ENCODE peak calls at places on chromosomes 3 and 15, in six cellular contexts. P, L, X, N, B and R are unnamed samples. For H3K27me3, the result is how much of the 10 kb centered on the place peaks cover.

GRCh38 chr3:171001250-171001893 is 25.1 kb downstream of the SLC2A2 start:
- DNase-seq in P (no peak), L (no peak), X (no peak), N (no peak), B (no peak), R (no peak)

GRCh38 chr3:69558912-69559311 is 173.0 kb upstream of the FRMD4B start:
- DNase-seq in P (peak), L (no peak), X (no peak), N (no peak), B (no peak), R (no peak)

GRCh38 chr3:112811150-112811884 is 35.3 kb downstream of the CD200R1L start:
- DNase-seq in P (peak), L (peak), X (no peak), N (no peak), B (peak), R (no peak)

GRCh38 chr3:40109641-40110490 is 199.6 kb upstream of the EIF1B start:
- DNase-seq in P (no peak), L (no peak), X (peak), N (no peak), B (no peak), R (no peak)

GRCh38 chr3:50549226-50549625 is 18.3 kb downstream of the C3orf18 start:
- DNase-seq in P (no peak), L (no peak), X (no peak), N (no peak), B (no peak), R (no peak)

GRCh38 chr3:31230425-31230824 is 302.3 kb upstream of the STT3B start:
- DNase-seq in P (no peak), L (no peak), X (no peak), N (no peak), B (no peak), R (no peak)

GRCh38 chr3:159629329-159630084 is 359.1 kb upstream of the IL12A start:
- DNase-seq in P (no peak), L (no peak), X (no peak), N (peak), B (no peak), R (no peak)

GRCh38 chr15:63503739-63504246 is 600 bp upstream of the USP3 start:
- DNase-seq in P (peak), L (peak), X (no peak), N (peak), B (peak), R (peak)

GRCh38 chr3:124878561-124879394 is 8.4 kb downstream of the ITGB5 start:
- DNase-seq in P (peak), L (peak), X (no peak), N (peak), B (peak), R (peak)

GRCh38 chr15:74525946-74526345 is 15.1 kb upstream of the ARID3B start:
- DNase-seq in P (no peak), L (peak), X (no peak), N (peak), B (no peak), R (peak)

GRCh38 chr3:137134431-137134830 is 176.6 kb downstream of the IL20RB start:
- DNase-seq in P (no peak), L (no peak), X (no peak), N (no peak), B (no peak), R (no peak)

GRCh38 chr3:123322866-123323265 is 121.1 kb downstream of the SEC22A start:
- DNase-seq in P (no peak), L (no peak), X (no peak), N (peak), B (no peak), R (no peak)

GRCh38 chr15:31272558-31273257 is 53.9 kb upstream of the KLF13 start:
- DNase-seq in P (peak), L (no peak), X (no peak), N (peak), B (no peak), R (peak)

GRCh38 chr3:105688821-105689220 is 180.0 kb downstream of the CBLB start:
- DNase-seq in P (no peak), L (no peak), X (no peak), N (peak), B (no peak), R (peak)

GRCh38 chr3:42066516-42067181 is 24.5 kb upstream of the TRAK1 start:
- DNase-seq in P (no peak), L (peak), X (peak), N (peak), B (peak), R (no peak)

GRCh38 chr3:10771486-10772225 is 44.4 kb upstream of the SLC6A11 start:
- DNase-seq in P (peak), L (no peak), X (no peak), N (no peak), B (no peak), R (no peak)

GRCh38 chr15:101307048-101307896 is 12.2 kb upstream of the SNRPA1 start:
- DNase-seq in P (peak), L (no peak), X (no peak), N (peak), B (no peak), R (peak)

GRCh38 chr3:42023380-42023779 is 61.5 kb upstream of the ULK4 start:
- DNase-seq in P (peak), L (no peak), X (no peak), N (no peak), B (no peak), R (no peak)

GRCh38 chr3:180229113-180229512 is 192.4 kb upstream of the PEX5L start:
- DNase-seq in P (no peak), L (no peak), X (peak), N (no peak), B (no peak), R (no peak)

GRCh38 chr3:29683306-29683993 is 402.6 kb downstream of the RBMS3 start:
- DNase-seq in P (no peak), L (peak), X (no peak), N (peak), B (peak), R (no peak)

GRCh38 chr3:127915115-127915936 is at the start of gene KBTBD12:
- DNase-seq in P (no peak), L (no peak), X (peak), N (peak), B (no peak), R (no peak)

GRCh38 chr3:54185740-54186139 is 63.4 kb downstream of the CACNA2D3 start:
- DNase-seq in P (no peak), L (no peak), X (peak), N (no peak), B (no peak), R (no peak)

GRCh38 chr3:18126772-18127171 is 298.4 kb downstream of the SATB1 start:
- DNase-seq in P (no peak), L (no peak), X (no peak), N (no peak), B (no peak), R (no peak)

GRCh38 chr15:37788767-37789391 is 145.6 kb upstream of the TMCO5A start:
- DNase-seq in P (no peak), L (no peak), X (no peak), N (no peak), B (no peak), R (no peak)

GRCh38 chr3:182651461-182651860 is 141.8 kb upstream of the ATP11B start:
- DNase-seq in P (no peak), L (no peak), X (no peak), N (no peak), B (no peak), R (no peak)

GRCh38 chr3:109825971-109826810 is 488.8 kb upstream of the DPPA4 start:
- DNase-seq in P (no peak), L (no peak), X (no peak), N (no peak), B (no peak), R (no peak)

GRCh38 chr3:26087751-26088150 is 297.9 kb downstream of the OXSM start:
- DNase-seq in P (no peak), L (no peak), X (no peak), N (no peak), B (no peak), R (no peak)

GRCh38 chr15:64746356-64746755 is 29.0 kb downstream of the RBPMS2 start:
- DNase-seq in P (no peak), L (no peak), X (no peak), N (peak), B (no peak), R (no peak)

GRCh38 chr15:80852676-80853075 is 73.5 kb downstream of the CEMIP start:
- DNase-seq in P (no peak), L (no peak), X (no peak), N (no peak), B (no peak), R (no peak)

GRCh38 chr3:181613191-181613590 is 98.5 kb upstream of the SOX2 start:
- DNase-seq in P (no peak), L (no peak), X (no peak), N (no peak), B (no peak), R (no peak)
- H3K27me3 ChIP-seq in P (under half), L (under half), X (under half), N (under half), B (under half), R (under half)

DNA sequence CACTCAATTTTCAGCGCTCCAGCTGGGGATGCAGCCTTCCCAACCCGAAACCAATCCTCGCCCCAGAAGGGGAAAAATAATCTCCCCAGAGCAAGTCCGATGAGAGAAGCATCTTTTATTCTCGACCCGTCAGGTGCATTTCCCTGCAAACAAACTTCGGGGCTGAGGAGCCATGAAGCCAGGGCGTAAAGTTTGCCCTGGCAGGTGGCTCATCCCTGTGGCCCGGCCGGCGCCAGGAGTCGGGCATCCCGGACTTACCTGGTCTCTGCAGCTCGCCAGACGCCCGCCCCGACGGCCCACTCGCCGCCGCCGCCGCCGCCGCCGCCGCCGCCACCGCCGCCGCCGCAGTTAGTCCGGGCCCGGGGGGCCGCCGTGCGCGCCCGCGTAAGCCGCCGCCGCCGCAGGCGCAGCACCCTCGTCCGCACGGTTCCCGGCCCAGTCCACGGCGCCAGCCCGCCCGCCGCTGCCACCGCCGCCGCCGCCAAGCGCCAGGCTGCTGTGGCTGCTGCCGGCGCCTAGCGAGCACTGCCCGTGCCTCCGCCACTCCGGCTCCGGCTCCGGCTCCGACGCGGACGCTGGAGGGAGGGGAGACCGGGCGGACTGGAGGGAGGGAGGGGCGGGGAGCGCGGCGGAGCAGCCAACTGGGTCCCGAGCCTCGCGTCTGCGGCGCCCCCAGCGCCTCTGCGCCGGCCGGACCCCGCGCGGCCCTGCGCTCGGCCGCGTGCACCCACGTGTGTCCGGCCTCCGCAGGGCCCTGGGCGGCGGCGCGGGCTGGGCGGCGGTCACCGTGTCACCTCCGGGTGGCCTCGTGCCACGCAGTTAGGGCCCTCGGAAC is at the start of gene CNTN3:
- DNase-seq in P (no peak), L (peak), X (peak), N (peak), B (no peak), R (no peak)
- H3K27me3 ChIP-seq in P (under half), L (under half), X (half or more), N (under half), B (under half), R (under half)

DNA sequence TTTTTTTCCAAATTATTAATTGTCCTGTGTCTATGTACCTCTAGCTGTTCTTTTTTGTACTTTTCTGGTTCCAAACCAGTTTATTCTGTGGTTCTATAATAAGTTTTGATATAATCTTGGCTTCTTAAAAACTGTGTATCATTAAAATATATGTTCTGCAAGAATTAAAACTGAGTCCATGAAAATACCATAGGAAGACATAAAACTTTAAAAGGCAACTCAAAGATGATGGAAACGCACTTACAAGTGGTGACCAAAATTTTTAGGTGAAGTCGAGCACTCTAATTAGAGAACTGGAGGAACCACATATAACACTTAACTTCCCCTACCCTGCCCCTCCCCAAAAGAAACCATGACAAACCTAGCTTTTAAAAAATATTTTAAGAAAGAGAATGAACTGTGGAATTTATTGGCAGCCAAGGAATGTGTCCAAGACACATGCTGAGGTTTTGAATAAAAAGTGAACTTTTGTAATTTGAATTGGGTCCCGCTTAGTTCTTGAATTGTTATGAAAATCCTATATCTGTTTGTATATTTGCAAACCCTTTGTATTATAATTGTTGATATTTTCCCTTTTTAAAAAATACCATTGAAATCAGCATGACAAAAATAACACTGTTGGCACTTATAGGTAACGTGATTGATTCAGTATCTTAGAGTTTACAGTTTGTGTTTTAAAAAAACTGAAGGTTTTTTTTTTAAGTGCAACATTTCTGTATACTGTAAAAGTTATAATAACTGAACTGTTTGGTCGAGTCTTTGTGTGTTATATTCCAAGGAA is 7.7 kb downstream of the NR2F2 start:
- DNase-seq in P (no peak), L (peak), X (peak), N (no peak), B (no peak), R (no peak)
- H3K27me3 ChIP-seq in P (under half), L (under half), X (under half), N (under half), B (under half), R (under half)

DNA sequence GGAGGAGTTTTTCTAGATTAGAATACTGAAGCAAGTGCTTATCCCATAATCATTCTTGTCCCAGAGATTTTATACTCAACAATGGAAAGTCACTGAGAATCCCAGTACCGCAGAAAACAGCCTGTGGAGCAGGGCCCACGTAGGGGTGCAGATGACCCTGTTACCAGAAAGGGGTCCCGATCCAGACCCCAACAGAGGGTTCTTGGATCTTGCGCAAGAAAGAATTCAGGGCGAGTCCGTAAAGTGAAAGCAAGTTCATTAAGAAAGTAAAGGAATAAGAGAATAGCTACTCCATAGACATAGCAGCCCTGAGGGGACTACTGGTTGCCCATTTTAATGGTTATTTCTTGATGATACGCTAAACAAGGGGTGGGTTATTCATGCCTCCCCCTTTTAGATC is 2.6 kb downstream of the GCNT3 start:
- DNase-seq in P (no peak), L (no peak), X (no peak), N (no peak), B (no peak), R (no peak)
- H3K27me3 ChIP-seq in P (under half), L (under half), X (under half), N (under half), B (under half), R (under half)